ENCODE peak calls at places on chromosomes 13 and 19, in five cellular contexts. G is GM12878, B is HepG2, V is HCT116, F is K562. L is an unnamed sample.

GRCh38 chr13:50378513-50378970 is 363.3 kb downstream of the KCNRG start:
- DNase-seq in G (no peak), B (no peak), V (no peak), F (no peak), L (no peak)

GRCh38 chr19:4624301-4624700 is 15.0 kb upstream of the TNFAIP8L1 start:
- DNase-seq in G (no peak), B (no peak), V (no peak), F (no peak), L (no peak)

GRCh38 chr19:53962887-53963435 is at the start of gene CACNG8:
- DNase-seq in G (no peak), B (no peak), V (no peak), F (no peak), L (no peak)

GRCh38 chr19:14786421-14786851 is 8.1 kb upstream of the ADGRE2 start:
- DNase-seq in G (no peak), B (no peak), V (no peak), F (peak; percentile 74), L (peak; percentile 55)

GRCh38 chr13:109870281-109871017 is 84.1 kb upstream of the IRS2 start:
- DNase-seq in G (no peak), B (no peak), V (no peak), F (no peak), L (no peak)

GRCh38 chr19:35843676-35844481 is 8.4 kb downstream of the NPHS1 start:
- DNase-seq in G (no peak), B (no peak), V (peak; percentile 74), F (peak; percentile 81), L (peak; percentile 91)

GRCh38 chr13:44112700-44113329 is 233.1 kb downstream of the LACC1 start:
- DNase-seq in G (no peak), B (no peak), V (no peak), F (no peak), L (no peak)

GRCh38 chr13:29140277-29140676 is 320.1 kb downstream of the MTUS2 start:
- DNase-seq in G (no peak), B (no peak), V (no peak), F (no peak), L (peak; percentile 16)

GRCh38 chr13:60164490-60164889 is 762 bp upstream of the DIAPH3 start:
- DNase-seq in G (no peak), B (no peak), V (no peak), F (no peak), L (no peak)

GRCh38 chr19:10682397-10683063 is 18.7 kb upstream of the QTRT1 start:
- DNase-seq in G (no peak), B (no peak), V (no peak), F (no peak), L (no peak)

GRCh38 chr13:64928704-64929499 is 2301.2 kb downstream of the PCDH9 start:
- DNase-seq in G (no peak), B (no peak), V (peak; percentile 42), F (no peak), L (no peak)

GRCh38 chr13:113328851-113329250 is 31.8 kb downstream of the LAMP1 start:
- DNase-seq in G (no peak), B (no peak), V (no peak), F (no peak), L (no peak)

GRCh38 chr13:65093352-65093751 is 2136.8 kb downstream of the PCDH9 start:
- DNase-seq in G (no peak), B (no peak), V (no peak), F (no peak), L (no peak)

GRCh38 chr13:108618233-108618632 is 11.2 kb upstream of the MYO16 start:
- DNase-seq in G (no peak), B (no peak), V (no peak), F (no peak), L (no peak)

GRCh38 chr19:3984908-3985642 is at the start of gene EEF2:
- DNase-seq in G (peak; percentile 48), B (peak; percentile 69), V (peak; percentile 68), F (peak; percentile 91), L (peak; percentile 88)

GRCh38 chr13:73879346-73880020 is 254.7 kb downstream of the KLF12 start:
- DNase-seq in G (no peak), B (no peak), V (no peak), F (no peak), L (no peak)

GRCh38 chr13:21405309-21405708 is 53.8 kb downstream of the ZDHHC20 start:
- DNase-seq in G (no peak), B (no peak), V (no peak), F (no peak), L (peak; percentile 9)

GRCh38 chr19:952680-953500 is 27.1 kb downstream of the ARID3A start:
- DNase-seq in G (no peak), B (peak; percentile 95), V (no peak), F (peak; percentile 81), L (peak; percentile 18)

GRCh38 chr19:9877775-9878510 is 42.8 kb downstream of the PIN1 start:
- DNase-seq in G (no peak), B (no peak), V (peak; percentile 58), F (no peak), L (no peak)

GRCh38 chr19:16285769-16286564 is 38.7 kb upstream of the KLF2 start:
- DNase-seq in G (no peak), B (no peak), V (no peak), F (no peak), L (no peak)

GRCh38 chr19:55352040-55352439 is 2.5 kb downstream of the COX6B2 start:
- DNase-seq in G (no peak), B (no peak), V (peak; percentile 19), F (no peak), L (no peak)

GRCh38 chr19:33530842-33531241 is 9.3 kb upstream of the PEPD start:
- DNase-seq in G (no peak), B (no peak), V (no peak), F (no peak), L (no peak)

GRCh38 chr19:5170329-5170745 is 170.3 kb downstream of the PTPRS start:
- DNase-seq in G (no peak), B (no peak), V (no peak), F (peak; percentile 67), L (no peak)

GRCh38 chr19:7544626-7545025 is 9.1 kb downstream of the PNPLA6 start:
- DNase-seq in G (no peak), B (no peak), V (no peak), F (no peak), L (no peak)

GRCh38 chr19:29560313-29561075 is 34.7 kb downstream of the VSTM2B start:
- DNase-seq in G (no peak), B (no peak), V (no peak), F (no peak), L (no peak)

GRCh38 chr19:19420570-19421301 is 15.3 kb downstream of the GATAD2A start:
- DNase-seq in G (peak; percentile 87), B (no peak), V (no peak), F (no peak), L (no peak)

DNA sequence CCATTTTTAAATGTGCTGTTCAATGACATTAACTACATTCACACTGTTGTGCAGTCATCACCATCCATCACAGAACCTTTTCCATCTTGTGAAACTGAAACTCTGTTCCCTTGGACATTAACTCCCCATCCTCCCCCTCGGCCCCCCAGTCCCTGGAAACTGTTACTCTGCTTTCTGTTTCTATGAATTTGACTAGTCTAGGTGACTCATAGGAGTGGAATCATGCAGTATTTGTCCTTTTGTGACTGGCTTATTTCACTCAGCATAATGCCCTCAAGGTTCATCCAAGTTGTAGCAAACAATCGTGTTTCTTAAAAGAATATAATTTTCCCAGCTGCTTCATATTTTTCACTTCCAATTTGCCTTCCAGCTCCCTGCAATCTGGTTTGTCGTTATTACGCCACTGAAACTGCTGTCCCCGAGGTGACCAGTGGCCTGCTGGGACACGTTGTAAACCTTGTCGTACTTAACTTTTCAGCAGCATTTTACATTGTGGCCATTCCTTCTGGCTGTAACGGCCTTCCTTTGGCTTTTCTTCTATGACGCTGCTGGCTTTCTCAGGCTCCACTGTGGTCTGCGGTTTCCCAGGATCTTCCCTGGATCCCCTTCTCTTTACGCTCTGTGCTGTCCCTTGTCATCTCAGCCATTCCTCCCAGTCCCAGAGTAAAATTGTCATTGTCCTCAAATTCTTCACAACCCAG is 74.0 kb downstream of the DHRS12 start:
- DNase-seq in G (no peak), B (peak; percentile 70), V (no peak), F (peak; percentile 3), L (no peak)
- TF ChIP-seq JUND in G (no peak), B (no peak), V (no peak), F (no peak), L (no peak)

GRCh38 chr13:101487046-101487830 is 34.8 kb downstream of the ITGBL1 start:
- DNase-seq in G (no peak), B (no peak), V (no peak), F (no peak), L (no peak)
- TF ChIP-seq JUND in G (no peak), B (no peak), V (no peak), F (no peak), L (no peak)

DNA sequence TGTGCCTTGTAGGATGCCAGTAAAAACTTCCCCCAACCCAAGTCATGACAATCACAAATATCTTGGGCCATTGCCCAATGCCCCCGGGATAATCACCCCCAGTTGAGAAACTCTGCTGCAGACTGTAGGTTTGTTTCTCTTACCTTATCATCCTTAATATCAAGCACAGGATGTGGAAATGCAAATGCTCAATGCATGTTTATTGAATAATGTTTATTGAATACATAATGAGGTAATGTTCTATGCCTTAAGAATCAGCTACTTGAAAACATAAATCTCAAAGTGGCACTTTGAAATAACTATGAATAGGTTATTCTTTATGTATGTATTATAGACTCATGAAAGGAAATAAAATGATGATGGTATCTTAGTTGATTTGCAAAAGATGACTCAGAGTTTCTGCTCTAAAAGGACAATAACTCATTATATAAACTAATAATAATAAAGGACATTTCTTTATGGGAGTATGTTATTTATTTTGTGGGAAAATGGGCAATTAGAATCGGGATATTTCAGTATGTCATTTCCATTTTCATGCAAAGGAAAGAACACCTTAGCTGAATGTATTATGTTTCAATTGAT is 414.2 kb downstream of the EFNB2 start:
- DNase-seq in G (no peak), B (no peak), V (no peak), F (no peak), L (no peak)
- TF ChIP-seq JUND in G (no peak), B (no peak), V (no peak), F (no peak), L (no peak)

GRCh38 chr13:72431981-72432617 is 295.3 kb downstream of the MZT1 start:
- DNase-seq in G (no peak), B (no peak), V (no peak), F (no peak), L (no peak)

GRCh38 chr13:72435251-72435650 is 292.2 kb downstream of the MZT1 start:
- DNase-seq in G (no peak), B (no peak), V (no peak), F (no peak), L (no peak)

DNA sequence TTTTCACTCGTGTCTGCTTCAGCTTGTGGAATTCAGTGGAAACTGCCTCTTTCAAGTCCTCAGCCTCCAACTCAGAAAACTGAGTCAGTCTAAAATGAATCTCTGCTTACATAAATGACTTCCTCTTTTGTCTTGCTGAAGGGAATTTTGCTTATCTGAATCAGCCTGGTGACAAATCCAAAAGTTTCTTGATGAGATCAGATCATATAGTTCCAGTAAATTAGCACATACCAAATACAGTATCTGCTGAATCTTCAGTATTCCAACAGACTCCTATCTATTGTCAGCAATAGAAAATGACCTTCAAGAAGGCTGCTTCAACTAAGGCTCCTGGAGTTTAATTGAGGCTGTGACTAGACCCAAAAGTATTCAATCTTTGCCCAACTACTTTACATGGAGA is 290.0 kb downstream of the MZT1 start:
- DNase-seq in G (no peak), B (no peak), V (no peak), F (no peak), L (no peak)
- TF ChIP-seq JUND in G (no peak), B (no peak), V (no peak), F (no peak), L (no peak)

GRCh38 chr19:18185538-18185937 is 7.5 kb upstream of the MPV17L2 start:
- DNase-seq in G (no peak), B (no peak), V (no peak), F (no peak), L (no peak)
- TF ChIP-seq JUND in G (no peak), B (no peak), V (no peak), F (no peak), L (no peak)